ENCODE peak calls at places on chromosomes 1 and 21, in ten cellular contexts. B, W, U, J, R, S, T, P, O and C are unnamed samples.

GRCh38 chr1:100528861-100529260 is 9.1 kb upstream of the GPR88 start:
- DNase-seq in B (no peak), W (no peak), U (peak), J (no peak), R (no peak), S (no peak), T (no peak), P (no peak), O (no peak), C (no peak)

GRCh38 chr1:236523704-236524141 is at the start of gene LGALS8:
- DNase-seq in B (peak), W (peak), U (peak), J (peak), R (peak), S (peak), T (peak), P (peak), O (peak), C (peak)

GRCh38 chr1:156648951-156649350 is 7.0 kb downstream of the BCAN start:
- DNase-seq in B (no peak), W (no peak), U (no peak), J (no peak), R (no peak), S (no peak), T (no peak), P (no peak), O (no peak), C (no peak)

GRCh38 chr1:175319112-175319911 is 126.7 kb upstream of the KIAA0040 start:
- DNase-seq in B (peak), W (peak), U (peak), J (peak), R (peak), S (peak), T (peak), P (peak), O (peak), C (peak)

GRCh38 chr1:204902674-204903073 is 32.0 kb downstream of the NFASC start:
- DNase-seq in B (no peak), W (no peak), U (no peak), J (no peak), R (no peak), S (no peak), T (no peak), P (no peak), O (no peak), C (no peak)

GRCh38 chr1:91226741-91227140 is 177.9 kb downstream of the HFM1 start:
- DNase-seq in B (no peak), W (no peak), U (no peak), J (no peak), R (no peak), S (no peak), T (no peak), P (no peak), O (no peak), C (no peak)

GRCh38 chr1:3276341-3276800 is 178.1 kb upstream of the ARHGEF16 start:
- DNase-seq in B (no peak), W (no peak), U (no peak), J (peak), R (no peak), S (no peak), T (no peak), P (no peak), O (no peak), C (no peak)

GRCh38 chr1:31653761-31654160 is 9.1 kb upstream of the PEF1 start:
- DNase-seq in B (no peak), W (no peak), U (no peak), J (no peak), R (no peak), S (no peak), T (no peak), P (no peak), O (no peak), C (no peak)

GRCh38 chr1:44740179-44740617 is 561 bp downstream of the KIF2C start:
- DNase-seq in B (no peak), W (no peak), U (no peak), J (no peak), R (no peak), S (no peak), T (peak), P (no peak), O (no peak), C (no peak)

GRCh38 chr21:35616090-35616489 is 444.2 kb downstream of the SETD4 start:
- DNase-seq in B (peak), W (no peak), U (peak), J (no peak), R (no peak), S (no peak), T (no peak), P (no peak), O (no peak), C (no peak)

GRCh38 chr1:91701494-91701869 is 184.5 kb downstream of the TGFBR3 start:
- DNase-seq in B (no peak), W (no peak), U (no peak), J (no peak), R (no peak), S (no peak), T (no peak), P (no peak), O (no peak), C (no peak)

GRCh38 chr21:36999131-36999898 is 7.2 kb upstream of the RIPPLY3 start:
- DNase-seq in B (no peak), W (no peak), U (no peak), J (no peak), R (no peak), S (no peak), T (no peak), P (no peak), O (no peak), C (no peak)

GRCh38 chr1:67614511-67614934 is 70.5 kb upstream of the GADD45A start:
- DNase-seq in B (peak), W (no peak), U (no peak), J (no peak), R (no peak), S (no peak), T (no peak), P (no peak), O (no peak), C (no peak)

GRCh38 chr1:1355376-1355775 is 3.0 kb downstream of the MXRA8 start:
- DNase-seq in B (no peak), W (no peak), U (no peak), J (peak), R (no peak), S (no peak), T (peak), P (peak), O (peak), C (no peak)

GRCh38 chr1:24236170-24237045 is 49.3 kb upstream of the IFNLR1 start:
- DNase-seq in B (peak), W (no peak), U (peak), J (no peak), R (no peak), S (no peak), T (no peak), P (peak), O (no peak), C (no peak)

GRCh38 chr1:91803847-91804545 is 82.0 kb downstream of the TGFBR3 start:
- DNase-seq in B (no peak), W (peak), U (no peak), J (no peak), R (no peak), S (no peak), T (no peak), P (no peak), O (no peak), C (peak)

GRCh38 chr1:159171688-159172501 is 480 bp downstream of the CADM3 start:
- DNase-seq in B (peak), W (no peak), U (no peak), J (peak), R (no peak), S (no peak), T (peak), P (peak), O (no peak), C (no peak)

GRCh38 chr21:18499761-18500376 is 96.3 kb upstream of the TMPRSS15 start:
- DNase-seq in B (no peak), W (no peak), U (no peak), J (no peak), R (no peak), S (peak), T (peak), P (peak), O (peak), C (no peak)

GRCh38 chr1:112298558-112298957 is 97.5 kb upstream of the CTTNBP2NL start:
- DNase-seq in B (peak), W (no peak), U (no peak), J (no peak), R (no peak), S (peak), T (peak), P (peak), O (no peak), C (no peak)

GRCh38 chr1:183957216-183957830 is 80.2 kb downstream of the COLGALT2 start:
- DNase-seq in B (no peak), W (no peak), U (no peak), J (no peak), R (no peak), S (no peak), T (no peak), P (no peak), O (no peak), C (no peak)

GRCh38 chr1:183953031-183953430 is 84.5 kb downstream of the COLGALT2 start:
- DNase-seq in B (no peak), W (no peak), U (no peak), J (no peak), R (no peak), S (no peak), T (no peak), P (no peak), O (no peak), C (no peak)

GRCh38 chr1:183954496-183954895 is 83.0 kb downstream of the COLGALT2 start:
- DNase-seq in B (no peak), W (no peak), U (no peak), J (no peak), R (no peak), S (no peak), T (no peak), P (no peak), O (no peak), C (no peak)

GRCh38 chr1:183958958-183959357 is 78.6 kb downstream of the COLGALT2 start:
- DNase-seq in B (no peak), W (no peak), U (no peak), J (no peak), R (no peak), S (no peak), T (no peak), P (no peak), O (peak), C (no peak)

GRCh38 chr1:183956559-183957188 is 80.9 kb downstream of the COLGALT2 start:
- DNase-seq in B (no peak), W (peak), U (peak), J (no peak), R (no peak), S (no peak), T (no peak), P (no peak), O (no peak), C (peak)
- TF ChIP-seq CTCF in B (no peak), W (no peak), U (peak), J (no peak), R (no peak), S (no peak), T (no peak), P (no peak), O (peak), C (no peak)

GRCh38 chr1:28581531-28582247 is 10.4 kb upstream of the RAB42 start:
- DNase-seq in B (peak), W (peak), U (peak), J (peak), R (peak), S (peak), T (peak), P (peak), O (peak), C (peak)
- TF ChIP-seq CTCF in B (no peak), W (no peak), U (no peak), J (no peak), R (no peak), S (peak), T (peak), P (no peak), O (no peak), C (peak)

GRCh38 chr1:85602536-85602935 is 22.0 kb downstream of the CCN1 start:
- DNase-seq in B (no peak), W (no peak), U (no peak), J (no peak), R (no peak), S (no peak), T (no peak), P (no peak), O (no peak), C (no peak)
- TF ChIP-seq CTCF in B (no peak), W (no peak), U (no peak), J (no peak), R (no peak), S (no peak), T (no peak), P (no peak), O (no peak), C (no peak)

DNA sequence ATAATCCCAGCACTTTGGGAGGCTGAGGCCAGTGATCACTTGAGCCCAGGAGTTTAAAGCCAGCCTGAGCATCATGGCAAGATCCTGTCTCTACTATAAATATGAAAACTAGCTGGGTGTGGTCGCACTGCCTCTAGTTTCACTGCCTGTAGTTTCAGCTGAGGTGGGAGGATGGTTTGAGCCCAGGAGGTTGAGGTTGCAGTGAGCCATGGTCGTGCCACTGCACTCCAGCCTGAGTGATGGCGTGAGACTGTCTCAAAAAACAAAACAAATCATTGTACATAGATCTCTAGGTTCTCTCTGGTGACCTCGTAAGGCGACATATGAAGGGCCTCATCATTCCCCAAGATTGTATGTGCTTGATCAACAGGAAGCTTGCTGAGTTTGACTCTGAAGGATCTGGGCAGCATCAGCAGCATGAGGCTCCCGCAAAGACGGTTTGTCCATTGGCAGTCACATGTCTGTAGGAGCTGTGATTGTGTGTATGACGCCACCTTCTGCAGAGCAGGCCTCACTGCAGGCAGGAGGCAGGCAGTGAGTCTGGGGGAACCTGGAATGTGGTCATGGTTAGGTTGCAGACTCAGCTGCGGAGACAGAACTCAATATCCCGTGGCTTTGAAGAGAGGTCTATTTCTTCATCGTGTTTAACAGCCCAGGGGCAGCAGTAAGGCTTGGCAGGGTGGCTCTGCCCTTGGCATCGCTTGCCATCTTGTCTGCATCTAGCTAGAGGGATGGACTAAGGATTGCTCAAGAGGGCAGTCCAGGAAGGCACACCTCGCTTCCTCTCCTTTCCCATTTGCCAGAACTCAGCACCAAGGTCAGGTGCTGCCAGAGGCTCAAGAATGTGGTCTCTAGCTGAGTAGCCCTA is 13.9 kb downstream of the ATP5PO start:
- DNase-seq in B (no peak), W (no peak), U (no peak), J (no peak), R (no peak), S (no peak), T (peak), P (peak), O (peak), C (no peak)
- TF ChIP-seq CTCF in B (peak), W (no peak), U (peak), J (no peak), R (no peak), S (no peak), T (peak), P (peak), O (peak), C (no peak)